ENCODE peak calls at places on chromosomes 12 and 14, in four cellular contexts. E is naive thymus-derived CD4-positive, alpha-beta T cell; R is left ventricle myocardium inferior; U is NCI-H2029. A is an unnamed sample.

GRCh38 chr14:80136358-80136757 is 74.9 kb downstream of the DIO2 start:
- DNase-seq in E (peak), R (no peak), U (no peak), A (no peak)

GRCh38 chr14:96764012-96764411 is 33.2 kb upstream of the VRK1 start:
- DNase-seq in E (no peak), R (no peak), U (no peak), A (no peak)

GRCh38 chr12:89504560-89505346 is 19.8 kb downstream of the GALNT4 start:
- DNase-seq in E (no peak), R (no peak), U (no peak), A (no peak)

GRCh38 chr12:6026998-6027397 is 81.9 kb upstream of the ANO2 start:
- DNase-seq in E (no peak), R (no peak), U (no peak), A (no peak)

GRCh38 chr12:16245199-16245598 is 32.3 kb downstream of the SLC15A5 start:
- DNase-seq in E (no peak), R (no peak), U (no peak), A (no peak)

GRCh38 chr12:53221203-53222076 is 10.6 kb downstream of the RARG start:
- DNase-seq in E (no peak), R (peak), U (peak), A (no peak)

GRCh38 chr12:124395986-124396385 is 101.1 kb downstream of the RFLNA start:
- DNase-seq in E (no peak), R (no peak), U (no peak), A (no peak)

GRCh38 chr12:57430117-57430930 is 519 bp downstream of the R3HDM2 start:
- DNase-seq in E (peak), R (peak), U (peak), A (no peak)

GRCh38 chr14:63671987-63672386 is 30.3 kb upstream of the WDR89 start:
- DNase-seq in E (no peak), R (no peak), U (no peak), A (no peak)

A was measured in LNCaP clone FGC.